ENCODE peak calls at places on chromosomes 16 and 17, in eight cellular contexts. One of them, this sample, is unnamed.

GRCh38 chr17:7263071-7263800 is 958 bp upstream of the CLDN7 start:
- DNase-seq in OCI-LY7: no peak
- DNase-seq in PC-3: peak; percentile 69
- DNase-seq in SK-N-SH: peak; percentile 43
- DNase-seq in neural progenitor cell: peak; percentile 55
- DNase-seq in GM23338: peak; percentile 97
- DNase-seq in HCT116: peak; percentile 79
- DNase-seq in hepatocyte: peak; percentile 88
- DNase-seq in this sample: no peak

GRCh38 chr16:9039208-9039607 is 52.2 kb upstream of the HAPSTR1 start:
- DNase-seq in OCI-LY7: peak; percentile 13
- DNase-seq in PC-3: no peak
- DNase-seq in SK-N-SH: no peak
- DNase-seq in neural progenitor cell: peak; percentile 23
- DNase-seq in GM23338: peak; percentile 62
- DNase-seq in HCT116: no peak
- DNase-seq in hepatocyte: no peak
- DNase-seq in this sample: no peak

GRCh38 chr17:74280093-74280513 is 6.1 kb downstream of the DNAI2 start:
- DNase-seq in OCI-LY7: no peak
- DNase-seq in PC-3: no peak
- DNase-seq in SK-N-SH: no peak
- DNase-seq in neural progenitor cell: no peak
- DNase-seq in GM23338: no peak
- DNase-seq in HCT116: no peak
- DNase-seq in hepatocyte: peak; percentile 32
- DNase-seq in this sample: peak; percentile 17

GRCh38 chr17:76432712-76433336 is 20.1 kb downstream of the UBE2O start:
- DNase-seq in OCI-LY7: peak; percentile 71
- DNase-seq in PC-3: peak; percentile 65
- DNase-seq in SK-N-SH: no peak
- DNase-seq in neural progenitor cell: peak; percentile 24
- DNase-seq in GM23338: peak; percentile 58
- DNase-seq in HCT116: peak; percentile 28
- DNase-seq in hepatocyte: no peak
- DNase-seq in this sample: no peak

GRCh38 chr17:13337171-13337570 is 264.6 kb downstream of the HS3ST3A1 start:
- DNase-seq in OCI-LY7: no peak
- DNase-seq in PC-3: no peak
- DNase-seq in SK-N-SH: no peak
- DNase-seq in neural progenitor cell: no peak
- DNase-seq in GM23338: peak; percentile 11
- DNase-seq in HCT116: no peak
- DNase-seq in hepatocyte: no peak
- DNase-seq in this sample: no peak

GRCh38 chr16:56576585-56577299 is 11.9 kb downstream of the MT4 start:
- DNase-seq in OCI-LY7: peak; percentile 78
- DNase-seq in PC-3: peak; percentile 88
- DNase-seq in SK-N-SH: peak; percentile 63
- DNase-seq in neural progenitor cell: peak; percentile 72
- DNase-seq in GM23338: peak; percentile 92
- DNase-seq in HCT116: peak; percentile 72
- DNase-seq in hepatocyte: peak; percentile 77
- DNase-seq in this sample: peak; percentile 87

GRCh38 chr17:44979426-44980273 is 11.5 kb upstream of the C1QL1 start:
- DNase-seq in OCI-LY7: no peak
- DNase-seq in PC-3: no peak
- DNase-seq in SK-N-SH: no peak
- DNase-seq in neural progenitor cell: no peak
- DNase-seq in GM23338: no peak
- DNase-seq in HCT116: no peak
- DNase-seq in hepatocyte: peak; percentile 63
- DNase-seq in this sample: no peak

GRCh38 chr17:50676065-50676975 is 31.4 kb downstream of the ANKRD40 start:
- DNase-seq in OCI-LY7: no peak
- DNase-seq in PC-3: peak; percentile 56
- DNase-seq in SK-N-SH: no peak
- DNase-seq in neural progenitor cell: no peak
- DNase-seq in GM23338: no peak
- DNase-seq in HCT116: no peak
- DNase-seq in hepatocyte: no peak
- DNase-seq in this sample: no peak

GRCh38 chr17:57868775-57869598 is 19.1 kb upstream of the MRPS23 start:
- DNase-seq in OCI-LY7: no peak
- DNase-seq in PC-3: no peak
- DNase-seq in SK-N-SH: no peak
- DNase-seq in neural progenitor cell: no peak
- DNase-seq in GM23338: no peak
- DNase-seq in HCT116: no peak
- DNase-seq in hepatocyte: no peak
- DNase-seq in this sample: no peak

GRCh38 chr17:57869599-57870282 is 19.9 kb upstream of the MRPS23 start:
- DNase-seq in OCI-LY7: no peak
- DNase-seq in PC-3: peak; percentile 42
- DNase-seq in SK-N-SH: no peak
- DNase-seq in neural progenitor cell: no peak
- DNase-seq in GM23338: no peak
- DNase-seq in HCT116: no peak
- DNase-seq in hepatocyte: peak; percentile 68
- DNase-seq in this sample: no peak

GRCh38 chr17:57866723-57867122 is 16.9 kb upstream of the MRPS23 start:
- DNase-seq in OCI-LY7: no peak
- DNase-seq in PC-3: no peak
- DNase-seq in SK-N-SH: no peak
- DNase-seq in neural progenitor cell: no peak
- DNase-seq in GM23338: no peak
- DNase-seq in HCT116: no peak
- DNase-seq in hepatocyte: no peak
- DNase-seq in this sample: no peak

GRCh38 chr17:57867126-57867525 is 17.3 kb upstream of the MRPS23 start:
- DNase-seq in OCI-LY7: no peak
- DNase-seq in PC-3: no peak
- DNase-seq in SK-N-SH: no peak
- DNase-seq in neural progenitor cell: no peak
- DNase-seq in GM23338: no peak
- DNase-seq in HCT116: no peak
- DNase-seq in hepatocyte: no peak
- DNase-seq in this sample: no peak

DNA sequence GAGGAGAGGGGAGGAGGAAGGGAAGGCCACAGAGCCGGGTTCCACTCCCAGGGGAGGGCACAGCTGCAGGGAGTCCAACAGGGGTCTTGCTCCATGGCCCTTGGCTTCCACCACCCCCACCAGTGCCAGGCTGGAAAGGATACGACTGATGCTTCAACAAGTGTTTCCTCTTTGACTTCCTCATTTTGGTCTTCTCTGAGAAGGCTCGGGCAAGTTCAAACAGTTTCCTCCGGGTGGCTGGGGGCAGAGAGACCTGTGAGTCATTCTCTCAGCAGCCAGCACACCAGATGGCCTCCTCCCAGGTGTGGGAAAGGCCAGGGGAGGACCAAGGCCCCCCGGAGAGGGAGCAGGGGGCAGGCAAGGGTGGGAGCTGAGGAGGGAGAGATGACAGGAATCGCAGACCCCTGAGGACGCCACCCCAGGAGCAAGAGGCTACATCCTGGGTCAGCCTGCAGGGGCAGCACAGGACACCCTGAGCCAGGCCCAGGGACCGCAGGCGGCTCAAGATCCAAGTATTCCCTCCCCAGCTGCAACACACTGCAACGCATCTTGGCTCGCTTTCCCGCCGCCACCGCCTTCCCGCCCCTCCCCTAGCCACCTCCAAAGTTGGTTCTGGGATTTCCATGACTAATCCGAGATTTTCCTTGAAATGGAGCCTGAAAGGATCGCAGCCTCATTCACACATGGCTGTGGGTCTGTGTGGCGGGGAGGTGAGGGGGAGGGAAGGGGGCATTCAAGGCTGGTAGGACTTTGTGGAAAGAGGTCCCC is 18.3 kb upstream of the MRPS23 start:
- DNase-seq in OCI-LY7: peak; percentile 85
- DNase-seq in PC-3: peak; percentile 93
- DNase-seq in SK-N-SH: peak; percentile 84
- DNase-seq in neural progenitor cell: peak; percentile 84
- DNase-seq in GM23338: peak; percentile 86
- DNase-seq in HCT116: peak; percentile 90
- DNase-seq in hepatocyte: peak; percentile 79
- DNase-seq in this sample: peak; percentile 39
- TF ChIP-seq EZH2phosphoT487 in OCI-LY7: no peak
- TF ChIP-seq EZH2phosphoT487 in PC-3: no peak
- TF ChIP-seq EZH2phosphoT487 in SK-N-SH: no peak
- TF ChIP-seq EZH2phosphoT487 in neural progenitor cell: no peak
- TF ChIP-seq EZH2phosphoT487 in GM23338: no peak
- TF ChIP-seq EZH2phosphoT487 in HCT116: no peak
- TF ChIP-seq EZH2phosphoT487 in hepatocyte: no peak
- TF ChIP-seq EZH2phosphoT487 in this sample: no peak

DNA sequence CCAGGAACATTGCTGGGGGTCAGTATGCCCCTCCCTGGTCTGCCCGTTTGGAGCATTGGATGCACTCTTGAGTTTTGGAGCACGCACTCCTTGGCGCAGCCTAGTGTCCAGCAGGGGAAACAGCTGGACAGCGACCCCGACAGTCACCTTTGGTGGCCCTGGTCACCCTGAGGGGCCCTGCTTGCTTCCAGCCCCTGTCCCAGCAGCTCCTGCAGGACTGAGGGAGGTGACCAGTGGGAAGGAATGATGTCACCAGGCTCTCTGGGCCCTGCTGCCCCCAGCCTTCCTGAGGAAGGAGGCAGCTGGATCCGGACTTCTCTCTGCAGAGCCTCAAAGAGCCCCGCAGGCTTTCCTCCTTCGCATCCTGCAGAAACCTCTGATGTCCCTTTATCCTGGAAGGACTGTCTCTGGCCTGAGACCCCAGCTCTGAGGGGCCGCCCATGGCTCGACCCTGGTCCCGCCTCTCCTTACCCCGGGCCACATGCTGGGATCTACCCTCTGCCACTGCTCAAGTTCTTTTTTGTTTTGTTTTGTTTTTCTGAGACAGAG is 11.8 kb downstream of the ZSCAN10 start:
- DNase-seq in OCI-LY7: no peak
- DNase-seq in PC-3: no peak
- DNase-seq in SK-N-SH: no peak
- DNase-seq in neural progenitor cell: peak; percentile 57
- DNase-seq in GM23338: peak; percentile 48
- DNase-seq in HCT116: no peak
- DNase-seq in hepatocyte: no peak
- DNase-seq in this sample: no peak
- TF ChIP-seq CTCF in OCI-LY7: peak; percentile 28
- TF ChIP-seq CTCF in PC-3: peak; percentile 39
- TF ChIP-seq CTCF in SK-N-SH: no peak
- TF ChIP-seq CTCF in neural progenitor cell: peak; percentile 56
- TF ChIP-seq CTCF in GM23338: peak; percentile 49
- TF ChIP-seq CTCF in HCT116: peak; percentile 42
- TF ChIP-seq CTCF in hepatocyte: no peak
- TF ChIP-seq CTCF in this sample: peak; percentile 21

GRCh38 chr16:68646948-68647659 is 2.0 kb downstream of the CDH3 start:
- DNase-seq in OCI-LY7: no peak
- DNase-seq in PC-3: peak; percentile 48
- DNase-seq in SK-N-SH: no peak
- DNase-seq in neural progenitor cell: no peak
- DNase-seq in GM23338: no peak
- DNase-seq in HCT116: no peak
- DNase-seq in hepatocyte: no peak
- DNase-seq in this sample: no peak

GRCh38 chr16:68644303-68644702 is 807 bp upstream of the CDH3 start:
- DNase-seq in OCI-LY7: no peak
- DNase-seq in PC-3: no peak
- DNase-seq in SK-N-SH: no peak
- DNase-seq in neural progenitor cell: peak; percentile 60
- DNase-seq in GM23338: peak; percentile 74
- DNase-seq in HCT116: no peak
- DNase-seq in hepatocyte: peak; percentile 57
- DNase-seq in this sample: no peak

GRCh38 chr16:68644715-68645493 is at the start of gene CDH3:
- DNase-seq in OCI-LY7: no peak
- DNase-seq in PC-3: peak; percentile 71
- DNase-seq in SK-N-SH: peak; percentile 64
- DNase-seq in neural progenitor cell: peak; percentile 78
- DNase-seq in GM23338: peak; percentile 95
- DNase-seq in HCT116: peak; percentile 67
- DNase-seq in hepatocyte: peak; percentile 80
- DNase-seq in this sample: no peak

GRCh38 chr16:68643847-68644246 is 1.3 kb upstream of the CDH3 start:
- DNase-seq in OCI-LY7: no peak
- DNase-seq in PC-3: no peak
- DNase-seq in SK-N-SH: no peak
- DNase-seq in neural progenitor cell: no peak
- DNase-seq in GM23338: no peak
- DNase-seq in HCT116: no peak
- DNase-seq in hepatocyte: peak; percentile 57
- DNase-seq in this sample: no peak

GRCh38 chr16:68645494-68646388 is 631 bp downstream of the CDH3 start:
- DNase-seq in OCI-LY7: no peak
- DNase-seq in PC-3: no peak
- DNase-seq in SK-N-SH: peak; percentile 74
- DNase-seq in neural progenitor cell: peak; percentile 86
- DNase-seq in GM23338: peak; percentile 90
- DNase-seq in HCT116: no peak
- DNase-seq in hepatocyte: peak; percentile 70
- DNase-seq in this sample: no peak
- TF ChIP-seq EZH2phosphoT487 in OCI-LY7: no peak
- TF ChIP-seq EZH2phosphoT487 in PC-3: no peak
- TF ChIP-seq EZH2phosphoT487 in SK-N-SH: no peak
- TF ChIP-seq EZH2phosphoT487 in neural progenitor cell: no peak
- TF ChIP-seq EZH2phosphoT487 in GM23338: no peak
- TF ChIP-seq EZH2phosphoT487 in HCT116: no peak
- TF ChIP-seq EZH2phosphoT487 in hepatocyte: no peak
- TF ChIP-seq EZH2phosphoT487 in this sample: no peak

GRCh38 chr17:4884489-4884888 is 14.8 kb upstream of the C17orf107 start:
- DNase-seq in OCI-LY7: no peak
- DNase-seq in PC-3: no peak
- DNase-seq in SK-N-SH: no peak
- DNase-seq in neural progenitor cell: no peak
- DNase-seq in GM23338: no peak
- DNase-seq in HCT116: no peak
- DNase-seq in hepatocyte: no peak
- DNase-seq in this sample: no peak
- TF ChIP-seq CTCF in OCI-LY7: no peak
- TF ChIP-seq CTCF in PC-3: no peak
- TF ChIP-seq CTCF in SK-N-SH: no peak
- TF ChIP-seq CTCF in neural progenitor cell: no peak
- TF ChIP-seq CTCF in GM23338: no peak
- TF ChIP-seq CTCF in HCT116: no peak
- TF ChIP-seq CTCF in hepatocyte: no peak
- TF ChIP-seq CTCF in this sample: no peak